ENCODE peak calls at places on chromosomes 1 and 21, in five cellular contexts. One of them, this sample, is unnamed.

GRCh38 chr1:212257157-212257556 is 28.1 kb upstream of the PPP2R5A start:
- DNase-seq in tibial nerve: no peak
- DNase-seq in A549: no peak
- DNase-seq in K562: no peak
- DNase-seq in ovary: no peak
- DNase-seq in this sample: no peak

GRCh38 chr1:244049969-244050834 is 881 bp upstream of the ZBTB18 start:
- DNase-seq in K562: no peak
- DNase-seq in tibial nerve: no peak
- DNase-seq in A549: no peak
- DNase-seq in ovary: no peak
- DNase-seq in this sample: no peak

GRCh38 chr1:35577071-35577998 is 4.2 kb downstream of the TFAP2E start:
- DNase-seq in A549: no peak
- DNase-seq in ovary: no peak
- DNase-seq in tibial nerve: no peak
- DNase-seq in K562: no peak
- DNase-seq in this sample: no peak

GRCh38 chr1:37477198-37477931 is 3.0 kb downstream of the ZC3H12A start:
- DNase-seq in tibial nerve: no peak
- DNase-seq in ovary: peak; percentile 32
- DNase-seq in K562: no peak
- DNase-seq in A549: no peak
- DNase-seq in this sample: no peak

GRCh38 chr1:3657578-3658230 is 5.4 kb downstream of the TP73 start:
- DNase-seq in ovary: no peak
- DNase-seq in K562: no peak
- DNase-seq in tibial nerve: no peak
- DNase-seq in A549: no peak
- DNase-seq in this sample: no peak

GRCh38 chr1:150256549-150257341 is 829 bp upstream of the CA14 start:
- DNase-seq in tibial nerve: no peak
- DNase-seq in A549: no peak
- DNase-seq in K562: peak; percentile 17
- DNase-seq in ovary: no peak
- DNase-seq in this sample: no peak

GRCh38 chr21:34199121-34199910 is 125.9 kb downstream of the MRPS6 start:
- DNase-seq in K562: no peak
- DNase-seq in tibial nerve: no peak
- DNase-seq in A549: no peak
- DNase-seq in ovary: no peak
- DNase-seq in this sample: no peak

GRCh38 chr1:32759997-32760623 is 57.0 kb downstream of the YARS1 start:
- DNase-seq in K562: peak; percentile 79
- DNase-seq in tibial nerve: no peak
- DNase-seq in A549: peak; percentile 92
- DNase-seq in ovary: peak; percentile 91
- DNase-seq in this sample: no peak

GRCh38 chr1:16348414-16349182 is 3.7 kb downstream of the FBXO42 start:
- DNase-seq in tibial nerve: no peak
- DNase-seq in A549: no peak
- DNase-seq in ovary: no peak
- DNase-seq in K562: no peak
- DNase-seq in this sample: no peak

GRCh38 chr21:38840456-38841129 is 34.9 kb downstream of the ETS2 start:
- DNase-seq in A549: no peak
- DNase-seq in K562: no peak
- DNase-seq in ovary: no peak
- DNase-seq in tibial nerve: no peak
- DNase-seq in this sample: peak; percentile 78

GRCh38 chr1:179550753-179551682 is 24.7 kb downstream of the NPHS2 start:
- DNase-seq in K562: no peak
- DNase-seq in A549: no peak
- DNase-seq in ovary: no peak
- DNase-seq in tibial nerve: no peak
- DNase-seq in this sample: no peak

GRCh38 chr1:223045164-223045957 is 97.7 kb downstream of the TLR5 start:
- DNase-seq in K562: no peak
- DNase-seq in A549: no peak
- DNase-seq in tibial nerve: no peak
- DNase-seq in ovary: no peak
- DNase-seq in this sample: no peak

GRCh38 chr1:227785812-227786608 is 29.5 kb upstream of the PRSS38 start:
- DNase-seq in A549: no peak
- DNase-seq in K562: no peak
- DNase-seq in ovary: no peak
- DNase-seq in tibial nerve: peak; percentile 6
- DNase-seq in this sample: peak; percentile 92

GRCh38 chr1:78619803-78620579 is at the start of gene IFI44L:
- DNase-seq in tibial nerve: peak; percentile 19
- DNase-seq in K562: no peak
- DNase-seq in ovary: peak; percentile 56
- DNase-seq in A549: no peak
- DNase-seq in this sample: no peak

GRCh38 chr21:16419188-16419874 is 689.5 kb downstream of the USP25 start:
- DNase-seq in K562: no peak
- DNase-seq in tibial nerve: peak; percentile 25
- DNase-seq in A549: no peak
- DNase-seq in ovary: peak; percentile 82
- DNase-seq in this sample: no peak

GRCh38 chr1:68278221-68278620 is 45.9 kb upstream of the WLS start:
- DNase-seq in tibial nerve: no peak
- DNase-seq in K562: no peak
- DNase-seq in ovary: no peak
- DNase-seq in A549: no peak
- DNase-seq in this sample: no peak

GRCh38 chr21:34811368-34811767 is 142.6 kb downstream of the CLIC6 start:
- DNase-seq in tibial nerve: no peak
- DNase-seq in ovary: no peak
- DNase-seq in A549: no peak
- DNase-seq in K562: no peak
- DNase-seq in this sample: peak; percentile 79

GRCh38 chr1:1597275-1597930 is 2.5 kb downstream of the FNDC10 start:
- DNase-seq in A549: peak; percentile 73
- DNase-seq in ovary: no peak
- DNase-seq in tibial nerve: no peak
- DNase-seq in K562: peak; percentile 91
- DNase-seq in this sample: no peak

GRCh38 chr1:228736844-228737415 is 1.7 kb downstream of the RHOU start:
- DNase-seq in ovary: no peak
- DNase-seq in A549: no peak
- DNase-seq in tibial nerve: no peak
- DNase-seq in K562: no peak
- DNase-seq in this sample: no peak

GRCh38 chr1:155206891-155207577 is 663 bp downstream of the THBS3 start:
- DNase-seq in ovary: peak; percentile 92
- DNase-seq in K562: peak; percentile 77
- DNase-seq in tibial nerve: peak; percentile 81
- DNase-seq in A549: peak; percentile 82
- DNase-seq in this sample: no peak

GRCh38 chr21:43645414-43645891 is 13.8 kb downstream of the HSF2BP start:
- DNase-seq in tibial nerve: no peak
- DNase-seq in A549: peak; percentile 53
- DNase-seq in ovary: peak; percentile 71
- DNase-seq in K562: peak; percentile 16
- DNase-seq in this sample: no peak

GRCh38 chr1:36081926-36082485 is 1.9 kb upstream of the TEKT2 start:
- DNase-seq in tibial nerve: no peak
- DNase-seq in A549: no peak
- DNase-seq in ovary: no peak
- DNase-seq in K562: no peak
- DNase-seq in this sample: no peak

GRCh38 chr1:117793396-117793795 is 136.0 kb downstream of the GDAP2 start:
- DNase-seq in ovary: no peak
- DNase-seq in A549: no peak
- DNase-seq in tibial nerve: no peak
- DNase-seq in K562: no peak
- DNase-seq in this sample: no peak

GRCh38 chr21:35529141-35529863 is 480.2 kb upstream of the RUNX1 start:
- DNase-seq in tibial nerve: no peak
- DNase-seq in A549: no peak
- DNase-seq in ovary: no peak
- DNase-seq in K562: no peak
- DNase-seq in this sample: no peak

GRCh38 chr1:172894345-172895049 is 156.2 kb downstream of the TNFSF18 start:
- DNase-seq in K562: no peak
- DNase-seq in tibial nerve: no peak
- DNase-seq in A549: no peak
- DNase-seq in ovary: no peak
- DNase-seq in this sample: no peak

GRCh38 chr1:159282118-159282517 is 20.0 kb upstream of the FCER1A start:
- DNase-seq in tibial nerve: no peak
- DNase-seq in K562: no peak
- DNase-seq in ovary: no peak
- DNase-seq in A549: peak; percentile 55
- DNase-seq in this sample: no peak

GRCh38 chr1:226021406-226022200 is 22.5 kb upstream of the SDE2 start:
- DNase-seq in K562: no peak
- DNase-seq in A549: no peak
- DNase-seq in tibial nerve: no peak
- DNase-seq in ovary: no peak
- DNase-seq in this sample: no peak

GRCh38 chr1:6041432-6042062 is 4.1 kb upstream of the KCNAB2 start:
- DNase-seq in tibial nerve: no peak
- DNase-seq in A549: peak; percentile 38
- DNase-seq in ovary: peak; percentile 32
- DNase-seq in K562: peak; percentile 83
- DNase-seq in this sample: no peak

GRCh38 chr1:17017435-17017834 is 5.7 kb upstream of the ATP13A2 start:
- DNase-seq in ovary: peak; percentile 8
- DNase-seq in K562: no peak
- DNase-seq in tibial nerve: no peak
- DNase-seq in A549: no peak
- DNase-seq in this sample: no peak

GRCh38 chr1:111163363-111163762 is 23.3 kb downstream of the CEPT1 start:
- DNase-seq in K562: no peak
- DNase-seq in ovary: no peak
- DNase-seq in A549: no peak
- DNase-seq in tibial nerve: no peak
- DNase-seq in this sample: no peak

GRCh38 chr1:235650341-235651169 is 971 bp upstream of the GNG4 start:
- DNase-seq in A549: no peak
- DNase-seq in ovary: peak; percentile 60
- DNase-seq in K562: no peak
- DNase-seq in tibial nerve: no peak
- DNase-seq in this sample: no peak

GRCh38 chr1:89279011-89279466 is 6.4 kb upstream of the GBP5 start:
- DNase-seq in K562: no peak
- DNase-seq in tibial nerve: no peak
- DNase-seq in A549: no peak
- DNase-seq in ovary: no peak
- DNase-seq in this sample: no peak

GRCh38 chr1:89273324-89273778 is 691 bp upstream of the GBP5 start:
- DNase-seq in ovary: no peak
- DNase-seq in tibial nerve: no peak
- DNase-seq in A549: no peak
- DNase-seq in K562: no peak
- DNase-seq in this sample: no peak

GRCh38 chr1:89274431-89274857 is 1.8 kb upstream of the GBP5 start:
- DNase-seq in A549: no peak
- DNase-seq in ovary: peak; percentile 25
- DNase-seq in tibial nerve: no peak
- DNase-seq in K562: no peak
- DNase-seq in this sample: no peak

GRCh38 chr1:89276690-89277089 is 4.0 kb upstream of the GBP5 start:
- DNase-seq in K562: no peak
- DNase-seq in ovary: no peak
- DNase-seq in A549: no peak
- DNase-seq in tibial nerve: no peak
- DNase-seq in this sample: no peak

GRCh38 chr1:89277725-89278124 is 5.1 kb upstream of the GBP5 start:
- DNase-seq in tibial nerve: no peak
- DNase-seq in K562: no peak
- DNase-seq in A549: no peak
- DNase-seq in ovary: no peak
- DNase-seq in this sample: no peak
- H3K4me1 ChIP-seq in tibial nerve: no peaks in the 10 kb centered on the region
- H3K4me1 ChIP-seq in K562: peaks cover 4% of the 10 kb centered on the region
- H3K4me1 ChIP-seq in A549: no peaks in the 10 kb centered on the region
- H3K4me1 ChIP-seq in ovary: no peaks in the 10 kb centered on the region
- H3K4me1 ChIP-seq in this sample: peaks cover 9% of the 10 kb centered on the region

GRCh38 chr1:21334214-21335087 is 44.2 kb upstream of the ECE1 start:
- DNase-seq in A549: peak; percentile 41
- DNase-seq in tibial nerve: peak; percentile 61
- DNase-seq in K562: peak; percentile 65
- DNase-seq in ovary: peak; percentile 83
- DNase-seq in this sample: no peak
- TF ChIP-seq POLR2A in A549: no peak
- TF ChIP-seq POLR2A in tibial nerve: no peak
- TF ChIP-seq POLR2A in K562: no peak
- TF ChIP-seq POLR2A in ovary: no peak
- TF ChIP-seq POLR2A in this sample: no peak

DNA sequence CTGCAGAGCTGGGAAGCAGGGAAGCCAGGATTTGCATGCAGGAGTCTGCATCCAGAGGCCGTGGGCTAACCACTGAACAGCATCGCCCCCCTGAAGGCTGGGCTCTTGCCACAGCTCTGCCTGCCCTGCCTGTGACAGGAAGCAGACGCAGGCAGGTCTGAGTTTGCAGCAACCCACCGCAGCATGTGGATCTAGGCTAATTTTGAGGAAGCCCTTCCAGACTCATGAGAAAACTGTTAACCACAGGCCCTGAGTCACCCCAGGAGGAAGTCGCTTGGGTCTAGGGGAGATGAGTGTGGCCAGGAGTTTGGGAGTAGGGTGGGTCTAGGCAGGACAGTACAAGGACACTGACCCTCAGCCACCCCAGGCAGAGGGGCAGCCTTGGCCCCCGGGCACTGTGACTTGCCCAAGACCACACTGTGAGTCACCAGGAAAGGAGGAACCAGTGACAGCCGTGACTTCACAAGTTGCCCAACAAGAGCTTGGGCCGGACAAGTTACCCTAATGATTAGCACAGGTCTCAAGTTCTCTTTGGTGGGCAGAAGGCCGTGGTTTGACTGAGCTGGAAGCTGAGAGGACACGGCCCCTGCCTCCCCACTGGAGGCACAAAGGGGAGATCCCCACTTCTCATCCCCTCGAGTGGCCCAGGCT is 904 bp downstream of the LAPTM5 start:
- DNase-seq in tibial nerve: no peak
- DNase-seq in K562: peak; percentile 48
- DNase-seq in ovary: peak; percentile 24
- DNase-seq in A549: peak; percentile 14
- DNase-seq in this sample: no peak
- H3K27ac ChIP-seq in tibial nerve: peak overlapping the region; percentile 72
- H3K27ac ChIP-seq in K562: peak overlapping the region; percentile 81
- H3K27ac ChIP-seq in ovary: no peak overlapping the region
- H3K27ac ChIP-seq in A549: no peak overlapping the region
- H3K27ac ChIP-seq in this sample: peak overlapping the region; percentile 60

DNA sequence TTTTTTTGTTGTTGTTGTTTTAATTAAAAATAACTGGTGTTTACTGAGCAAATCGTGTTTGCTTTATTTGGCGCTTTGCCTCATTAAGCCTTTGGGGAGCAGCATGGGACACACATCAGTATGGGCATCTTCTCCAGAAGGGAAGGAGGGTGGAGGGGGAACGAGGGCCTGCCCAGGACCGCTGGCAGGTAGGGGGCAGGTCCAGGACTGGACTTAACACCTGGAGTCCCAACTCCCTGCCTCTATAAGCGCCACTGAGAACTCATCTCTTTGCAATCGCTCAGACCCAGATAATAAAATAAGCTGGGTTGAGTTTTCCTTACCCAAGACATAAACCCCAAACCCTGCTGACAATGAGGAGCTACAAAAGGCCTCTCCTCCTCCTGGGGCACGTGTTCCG is 15.1 kb downstream of the ABCG1 start:
- DNase-seq in ovary: no peak
- DNase-seq in A549: no peak
- DNase-seq in tibial nerve: no peak
- DNase-seq in K562: no peak
- DNase-seq in this sample: no peak
- H3K4me1 ChIP-seq in ovary: peaks cover 16% of the 10 kb centered on the region
- H3K4me1 ChIP-seq in A549: peaks cover 22% of the 10 kb centered on the region
- H3K4me1 ChIP-seq in tibial nerve: peaks cover 61% of the 10 kb centered on the region
- H3K4me1 ChIP-seq in K562: peaks cover 17% of the 10 kb centered on the region
- H3K4me1 ChIP-seq in this sample: peaks cover 69% of the 10 kb centered on the region